ENCODE peak calls at places on chromosomes 4 and X, in six cellular contexts. F is breast epithelium, M is gastrocnemius medialis, J is tibial nerve, I is ovary, N is heart left ventricle. L is an unnamed sample. For H3K4me1, the result is how much of the 10 kb centered on the place peaks cover.

GRCh38 chr4:107937040-107937439 is 5.7 kb downstream of the CYP2U1 start:
- DNase-seq in F (no peak), M (no peak), J (no peak), I (no peak), N (no peak), L (no peak)

GRCh38 chr4:78634011-78634664 is 82.6 kb downstream of the ANXA3 start:
- DNase-seq in F (peak), M (peak), J (peak), I (no peak), N (no peak), L (no peak)

GRCh38 chr4:172104534-172104933 is 291.3 kb downstream of the GALNTL6 start:
- DNase-seq in F (no peak), M (no peak), J (no peak), I (no peak), N (no peak), L (no peak)

GRCh38 chr4:145602129-145602760 is 16.9 kb upstream of the MMAA start:
- DNase-seq in F (no peak), M (no peak), J (no peak), I (no peak), N (no peak), L (no peak)

GRCh38 chr4:18138076-18138665 is 116.6 kb upstream of the LCORL start:
- DNase-seq in F (no peak), M (no peak), J (no peak), I (no peak), N (no peak), L (peak)

GRCh38 chr4:85751907-85752306 is 277.0 kb downstream of the ARHGAP24 start:
- DNase-seq in F (no peak), M (no peak), J (no peak), I (no peak), N (no peak), L (no peak)

GRCh38 chrX:153967536-153968214 is 3.9 kb downstream of the HCFC1 start:
- DNase-seq in F (no peak), M (no peak), J (no peak), I (no peak), N (peak), L (no peak)

GRCh38 chr4:136680271-136680670 is 852.0 kb downstream of the PCDH18 start:
- DNase-seq in F (no peak), M (no peak), J (no peak), I (no peak), N (no peak), L (no peak)

GRCh38 chrX:8730812-8731578 is 942 bp downstream of the ANOS1 start:
- DNase-seq in F (no peak), M (no peak), J (no peak), I (no peak), N (no peak), L (no peak)

GRCh38 chrX:85108165-85108564 is 104.5 kb downstream of the APOOL start:
- DNase-seq in F (no peak), M (no peak), J (no peak), I (no peak), N (no peak), L (no peak)

GRCh38 chrX:105477351-105477750 is 256.9 kb upstream of the TEX13A start:
- DNase-seq in F (no peak), M (no peak), J (no peak), I (no peak), N (no peak), L (no peak)

GRCh38 chrX:105471597-105471996 is 251.1 kb upstream of the TEX13A start:
- DNase-seq in F (no peak), M (no peak), J (no peak), I (no peak), N (no peak), L (no peak)

GRCh38 chrX:105480646-105481310 is 260.3 kb upstream of the TEX13A start:
- DNase-seq in F (no peak), M (no peak), J (no peak), I (no peak), N (no peak), L (no peak)

DNA sequence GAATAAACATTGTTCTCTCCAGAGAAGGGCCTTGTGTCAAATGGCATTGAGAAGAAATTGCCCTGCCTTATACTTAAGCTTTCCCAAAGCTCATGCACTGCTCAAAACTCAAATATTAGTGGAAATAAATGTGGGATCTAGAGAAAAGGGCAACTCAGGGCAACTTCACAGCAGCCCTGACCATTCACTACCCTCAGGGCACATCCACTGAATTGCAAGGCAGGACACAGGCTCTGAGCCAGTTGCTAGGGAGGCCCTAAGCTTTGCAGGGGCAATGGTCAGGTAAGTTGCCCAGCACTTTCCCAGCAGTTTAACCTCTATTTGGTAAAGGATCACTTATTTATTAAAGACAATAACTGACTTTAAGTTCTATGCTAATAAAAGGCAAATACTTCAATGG is 255.3 kb upstream of the TEX13A start:
- DNase-seq in F (no peak), M (no peak), J (no peak), I (no peak), N (no peak), L (no peak)
- H3K4me1 ChIP-seq in F (under half), M (under half), J (under half), I (under half), N (under half), L (under half)

GRCh38 chr4:6306299-6306698 is 36.6 kb downstream of the WFS1 start:
- DNase-seq in F (no peak), M (no peak), J (no peak), I (no peak), N (no peak), L (no peak)

GRCh38 chr4:6307230-6307629 is 37.6 kb downstream of the WFS1 start:
- DNase-seq in F (no peak), M (no peak), J (no peak), I (no peak), N (no peak), L (no peak)

GRCh38 chr4:6307891-6308290 is 38.2 kb downstream of the WFS1 start:
- DNase-seq in F (no peak), M (no peak), J (no peak), I (no peak), N (no peak), L (no peak)

GRCh38 chr4:6309755-6310154 is 40.1 kb downstream of the WFS1 start:
- DNase-seq in F (no peak), M (no peak), J (no peak), I (no peak), N (no peak), L (no peak)

GRCh38 chr4:6308890-6309643 is 39.4 kb downstream of the WFS1 start:
- DNase-seq in F (no peak), M (no peak), J (no peak), I (peak), N (peak), L (no peak)
- H3K27ac ChIP-seq in F (peak), M (no peak), J (no peak), I (no peak), N (peak), L (no peak)

GRCh38 chr4:55172694-55173287 is 47.4 kb upstream of the KDR start:
- DNase-seq in F (no peak), M (no peak), J (no peak), I (no peak), N (peak), L (no peak)
- TF ChIP-seq POLR2A in F (no peak), M (no peak), J (no peak), I (no peak), N (no peak), L (no peak)

GRCh38 chr4:151429957-151430548 is 21.1 kb downstream of the FHIP1A start:
- DNase-seq in F (no peak), M (no peak), J (no peak), I (no peak), N (no peak), L (no peak)

GRCh38 chr4:151426513-151426912 is 17.5 kb downstream of the FHIP1A start:
- DNase-seq in F (no peak), M (no peak), J (no peak), I (no peak), N (no peak), L (no peak)

GRCh38 chr4:151428346-151428745 is 19.4 kb downstream of the FHIP1A start:
- DNase-seq in F (no peak), M (no peak), J (no peak), I (no peak), N (no peak), L (no peak)

GRCh38 chr4:151430737-151431457 is 21.9 kb downstream of the FHIP1A start:
- DNase-seq in F (no peak), M (no peak), J (no peak), I (no peak), N (no peak), L (no peak)

DNA sequence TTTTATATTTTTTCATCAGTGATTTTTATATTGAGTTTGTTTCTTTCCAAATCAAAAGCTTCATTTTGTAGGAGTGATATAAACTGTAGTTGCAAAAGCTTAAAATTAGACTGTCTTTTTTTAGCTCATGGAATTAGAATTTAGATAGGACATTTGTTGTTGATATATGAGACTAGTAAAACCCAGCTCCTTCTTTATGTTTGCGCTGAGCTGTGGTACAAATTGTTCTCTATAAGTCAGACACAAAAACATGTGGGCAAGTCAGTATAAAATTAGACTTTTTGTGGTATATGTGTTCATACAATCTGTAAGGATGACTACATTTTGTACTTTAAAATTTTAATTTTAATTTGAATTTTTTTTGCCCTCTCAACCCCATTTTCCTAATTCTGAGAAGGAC is 18.3 kb downstream of the FHIP1A start:
- DNase-seq in F (no peak), M (no peak), J (no peak), I (no peak), N (no peak), L (no peak)
- H3K4me1 ChIP-seq in F (under half), M (half or more), J (under half), I (under half), N (under half), L (under half)

GRCh38 chr4:89056292-89056952 is 563 bp downstream of the FAM13A start:
- DNase-seq in F (no peak), M (no peak), J (no peak), I (no peak), N (no peak), L (no peak)
- H3K27ac ChIP-seq in F (peak), M (peak), J (peak), I (no peak), N (peak), L (peak)

GRCh38 chrX:101348452-101349222 is at the start of gene TIMM8A:
- DNase-seq in F (peak), M (peak), J (peak), I (peak), N (peak), L (peak)
- TF ChIP-seq POLR2A in F (no peak), M (peak), J (peak), I (no peak), N (no peak), L (peak)